ENCODE peak calls at places on chromosomes 7 and 10, in seven cellular contexts. N, H, G, I, F, L and S are unnamed samples.

GRCh38 chr10:119616879-119617580 is 20.3 kb upstream of the TIAL1 start:
- DNase-seq in N (no peak), I (no peak), F (no peak), H (no peak), L (no peak), G (no peak), S (no peak)

GRCh38 chr10:1412531-1413189 is 324.7 kb downstream of the ADARB2 start:
- DNase-seq in G (no peak), F (no peak), I (no peak), H (no peak), N (no peak), L (no peak), S (no peak)

GRCh38 chr10:88082806-88083596 is 219.6 kb downstream of the PTEN start:
- DNase-seq in L (no peak), I (no peak), H (no peak), G (no peak), N (no peak), F (no peak), S (no peak)

GRCh38 chr10:122331100-122331499 is 43.4 kb upstream of the PLEKHA1 start:
- DNase-seq in G (no peak), I (no peak), H (no peak), L (no peak), F (no peak), N (no peak), S (no peak)

GRCh38 chr10:78658645-78659632 is 409.8 kb upstream of the ZMIZ1 start:
- DNase-seq in N (no peak), H (no peak), I (no peak), G (no peak), F (no peak), L (no peak), S (no peak)

GRCh38 chr10:2392145-2392812 is 655.0 kb upstream of the ADARB2 start:
- DNase-seq in L (no peak), I (no peak), F (no peak), N (no peak), G (no peak), H (no peak), S (no peak)

GRCh38 chr10:83012866-83013265 is 1126.4 kb upstream of the GHITM start:
- DNase-seq in L (no peak), H (peak), N (no peak), I (peak), G (no peak), F (no peak), S (peak)

GRCh38 chr10:119542990-119543813 is 683 bp upstream of the RGS10 start:
- DNase-seq in G (peak), N (peak), H (peak), F (no peak), L (no peak), I (peak), S (peak)

GRCh38 chr10:34275626-34276025 is 539.5 kb downstream of the PARD3 start:
- DNase-seq in F (no peak), N (no peak), G (no peak), H (no peak), I (peak), L (no peak), S (no peak)

GRCh38 chr10:208616-209015 is 73.4 kb downstream of the ZMYND11 start:
- DNase-seq in L (no peak), F (no peak), H (no peak), I (no peak), N (no peak), G (no peak), S (no peak)

GRCh38 chr10:69902835-69903535 is 101.3 kb downstream of the COL13A1 start:
- DNase-seq in H (no peak), N (no peak), F (no peak), G (no peak), L (no peak), I (no peak), S (peak)

GRCh38 chr10:131693766-131694165 is 207.0 kb upstream of the PPP2R2D start:
- DNase-seq in N (peak), F (no peak), I (no peak), H (no peak), G (no peak), L (no peak), S (no peak)

GRCh38 chr7:86914468-86915054 is 144.9 kb downstream of the ELAPOR2 start:
- DNase-seq in L (no peak), I (peak), G (no peak), N (no peak), F (no peak), H (peak), S (no peak)

GRCh38 chr10:23514321-23514720 is 75.4 kb downstream of the OTUD1 start:
- DNase-seq in G (no peak), L (no peak), H (no peak), N (no peak), I (peak), F (no peak), S (no peak)

GRCh38 chr7:147411011-147411614 is 1179.5 kb upstream of the C7orf33 start:
- DNase-seq in F (no peak), I (no peak), H (no peak), L (no peak), N (no peak), G (no peak), S (no peak)